ENCODE peak calls at places on chromosomes 13 and 19, in six cellular contexts. E is tibial nerve, X is lower lobe of right lung, T is IMR-90, N is GM23338, K is brain microvascular endothelial cell. G is an unnamed sample.

GRCh38 chr13:37816276-37816675 is 53.3 kb downstream of the TRPC4 start:
- DNase-seq in E (no peak), X (no peak), T (no peak), N (no peak), K (peak; percentile 16), G (no peak)

GRCh38 chr13:66237411-66238062 is 992.6 kb downstream of the PCDH9 start:
- DNase-seq in E (no peak), X (no peak), T (no peak), N (peak; percentile 17), K (no peak), G (no peak)

GRCh38 chr19:34231439-34231838 is 22.9 kb upstream of the GARRE1 start:
- DNase-seq in E (no peak), X (no peak), T (no peak), N (peak; percentile 45), K (no peak), G (no peak)

GRCh38 chr19:15404780-15405211 is 14.0 kb downstream of the AKAP8L start:
- DNase-seq in E (no peak), X (no peak), T (no peak), N (no peak), K (no peak), G (no peak)

GRCh38 chr19:54426291-54426918 is 11.1 kb downstream of the TTYH1 start:
- DNase-seq in E (no peak), X (no peak), T (no peak), N (no peak), K (no peak), G (peak; percentile 39)

GRCh38 chr19:40150170-40150569 is 41.1 kb upstream of the MAP3K10 start:
- DNase-seq in E (no peak), X (no peak), T (peak; percentile 15), N (no peak), K (no peak), G (no peak)

GRCh38 chr13:41960700-41961697 is at the start of gene VWA8:
- DNase-seq in E (peak; percentile 48), X (peak; percentile 90), T (peak; percentile 78), N (peak; percentile 94), K (peak; percentile 75), G (peak; percentile 95)

GRCh38 chr13:30404207-30404606 is 18.1 kb upstream of the UBE2L5 start:
- DNase-seq in E (no peak), X (no peak), T (no peak), N (no peak), K (no peak), G (no peak)

GRCh38 chr19:29508181-29508580 is 17.6 kb upstream of the VSTM2B start:
- DNase-seq in E (no peak), X (no peak), T (no peak), N (no peak), K (no peak), G (no peak)

GRCh38 chr19:50975766-50976165 is 6.4 kb upstream of the KLK6 start:
- DNase-seq in E (no peak), X (no peak), T (no peak), N (peak; percentile 74), K (no peak), G (no peak)

GRCh38 chr19:50962245-50962644 is 7.1 kb downstream of the KLK6 start:
- DNase-seq in E (no peak), X (no peak), T (no peak), N (no peak), K (no peak), G (no peak)

GRCh38 chr13:99269627-99270252 is 11.6 kb upstream of the GPR18 start:
- DNase-seq in E (no peak), X (no peak), T (peak; percentile 78), N (peak; percentile 41), K (peak; percentile 47), G (peak; percentile 81)

GRCh38 chr13:43237616-43238015 is 214.2 kb downstream of the DNAJC15 start:
- DNase-seq in E (no peak), X (no peak), T (no peak), N (no peak), K (no peak), G (no peak)

GRCh38 chr13:24159362-24159761 is 1.2 kb upstream of the SPATA13 start:
- DNase-seq in E (no peak), X (no peak), T (no peak), N (no peak), K (no peak), G (no peak)

GRCh38 chr13:73326215-73326558 is 267.4 kb downstream of the KLF5 start:
- DNase-seq in E (no peak), X (no peak), T (no peak), N (no peak), K (no peak), G (no peak)

GRCh38 chr19:3233831-3234230 is 9.4 kb downstream of the CELF5 start:
- DNase-seq in E (no peak), X (no peak), T (no peak), N (peak; percentile 56), K (no peak), G (no peak)
- H3K27me3 ChIP-seq in E (no peaks in the 10 kb centered on the region), X (peaks cover 12% of the 10 kb centered on the region), T (peaks cover 25% of the 10 kb centered on the region), N (no peaks in the 10 kb centered on the region), K (peaks cover 5% of the 10 kb centered on the region), G (no peaks in the 10 kb centered on the region)

DNA sequence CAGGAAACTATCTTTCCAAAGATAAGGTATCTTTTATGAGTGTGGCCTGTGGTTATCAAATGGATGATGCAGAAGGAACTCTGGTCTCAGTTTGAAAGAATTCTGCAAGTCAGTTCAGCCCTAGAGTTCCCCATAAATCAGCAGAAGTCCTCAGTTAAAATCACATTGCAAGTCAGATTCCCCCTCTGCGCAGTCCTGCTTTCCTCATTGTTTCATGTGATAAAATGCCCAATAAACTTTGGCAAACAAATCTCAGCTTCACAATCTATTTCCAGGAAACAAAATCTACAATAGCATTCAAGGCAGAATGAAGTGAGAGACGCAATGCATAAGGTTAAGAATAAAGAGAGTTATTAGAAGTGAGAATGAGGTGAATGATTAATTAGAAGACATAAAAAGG is 216.3 kb upstream of the KLHL1 start:
- DNase-seq in E (no peak), X (no peak), T (no peak), N (no peak), K (no peak), G (no peak)
- H3K27me3 ChIP-seq in E (no peaks in the 10 kb centered on the region), X (no peaks in the 10 kb centered on the region), T (no peaks in the 10 kb centered on the region), N (no peaks in the 10 kb centered on the region), K (no peaks in the 10 kb centered on the region), G (no peaks in the 10 kb centered on the region)

DNA sequence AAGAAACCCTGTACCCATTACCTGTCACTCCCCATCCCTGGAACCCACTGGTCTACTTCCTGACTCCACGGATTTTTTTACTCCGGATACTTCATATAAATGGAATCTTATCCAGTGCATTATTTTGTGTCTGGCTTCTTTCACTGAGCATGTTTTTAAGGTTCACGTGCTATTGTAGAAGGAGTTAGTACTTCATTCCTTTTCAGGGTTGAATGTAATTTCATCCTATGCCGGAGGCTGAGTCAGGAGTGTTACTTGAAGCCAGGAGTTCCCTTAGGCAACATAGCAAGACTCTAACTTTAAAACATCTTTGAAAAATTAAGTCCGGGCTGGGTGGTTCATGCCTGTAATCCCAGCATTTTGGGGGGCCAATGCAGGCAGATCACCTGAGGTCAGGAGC is 17.9 kb upstream of the ELAVL1 start:
- DNase-seq in E (no peak), X (no peak), T (no peak), N (no peak), K (no peak), G (no peak)
- H3K27me3 ChIP-seq in E (no peaks in the 10 kb centered on the region), X (no peaks in the 10 kb centered on the region), T (no peaks in the 10 kb centered on the region), N (no peaks in the 10 kb centered on the region), K (no peaks in the 10 kb centered on the region), G (no peaks in the 10 kb centered on the region)

GRCh38 chr19:46357846-46358583 is 11.1 kb downstream of the PPP5C start:
- DNase-seq in E (no peak), X (no peak), T (peak; percentile 36), N (no peak), K (no peak), G (no peak)

GRCh38 chr19:46355234-46355990 is 8.5 kb downstream of the PPP5C start:
- DNase-seq in E (no peak), X (no peak), T (no peak), N (no peak), K (no peak), G (no peak)

GRCh38 chr19:46353730-46354528 is 7.0 kb downstream of the PPP5C start:
- DNase-seq in E (no peak), X (no peak), T (no peak), N (no peak), K (no peak), G (no peak)

GRCh38 chr19:46355991-46356669 is 9.2 kb downstream of the PPP5C start:
- DNase-seq in E (no peak), X (no peak), T (no peak), N (no peak), K (no peak), G (no peak)

GRCh38 chr19:46356670-46357055 is 9.8 kb downstream of the PPP5C start:
- DNase-seq in E (no peak), X (no peak), T (no peak), N (no peak), K (no peak), G (no peak)
- H3K27me3 ChIP-seq in E (no peaks in the 10 kb centered on the region), X (no peaks in the 10 kb centered on the region), T (no peaks in the 10 kb centered on the region), N (no peaks in the 10 kb centered on the region), K (no peaks in the 10 kb centered on the region), G (no peaks in the 10 kb centered on the region)

GRCh38 chr13:110881811-110882210 is 33.1 kb downstream of the ANKRD10 start:
- DNase-seq in E (no peak), X (no peak), T (no peak), N (no peak), K (no peak), G (no peak)

GRCh38 chr13:110879482-110879881 is 35.4 kb downstream of the ANKRD10 start:
- DNase-seq in E (no peak), X (no peak), T (no peak), N (no peak), K (no peak), G (no peak)

GRCh38 chr13:110882972-110883371 is 31.9 kb downstream of the ANKRD10 start:
- DNase-seq in E (no peak), X (no peak), T (peak; percentile 77), N (no peak), K (no peak), G (no peak)

GRCh38 chr13:110882228-110882627 is 32.6 kb downstream of the ANKRD10 start:
- DNase-seq in E (no peak), X (no peak), T (no peak), N (no peak), K (no peak), G (no peak)

DNA sequence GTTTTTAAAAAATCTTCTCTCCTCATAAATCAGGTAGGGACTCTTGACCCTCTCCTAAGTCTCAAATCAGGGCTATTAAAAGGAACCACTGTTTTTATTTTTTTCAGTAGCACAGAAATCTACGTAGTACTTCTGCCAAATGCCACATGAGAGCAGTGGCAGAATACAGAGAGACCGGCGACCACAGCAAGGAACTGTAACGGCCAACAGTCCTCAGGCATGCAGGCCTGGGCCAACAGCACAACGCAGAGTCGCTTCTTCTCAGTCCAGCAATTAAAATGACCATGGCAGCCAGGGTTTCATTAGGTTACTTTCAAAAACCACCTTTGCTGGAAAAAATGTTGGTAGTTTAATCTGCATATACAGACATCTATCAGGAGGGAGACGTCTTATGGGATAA is 34.2 kb downstream of the ANKRD10 start:
- DNase-seq in E (no peak), X (no peak), T (no peak), N (no peak), K (no peak), G (no peak)
- H3K27me3 ChIP-seq in E (no peaks in the 10 kb centered on the region), X (no peaks in the 10 kb centered on the region), T (no peaks in the 10 kb centered on the region), N (no peaks in the 10 kb centered on the region), K (no peaks in the 10 kb centered on the region), G (no peaks in the 10 kb centered on the region)

GRCh38 chr19:13017306-13018036 is 22.2 kb downstream of the NFIX start:
- DNase-seq in E (no peak), X (no peak), T (no peak), N (peak; percentile 66), K (no peak), G (no peak)
- H3K27me3 ChIP-seq in E (no peaks in the 10 kb centered on the region), X (peaks cover 18% of the 10 kb centered on the region), T (no peaks in the 10 kb centered on the region), N (peaks cover 98% of the 10 kb centered on the region), K (peaks cover 1% of the 10 kb centered on the region), G (no peaks in the 10 kb centered on the region)

GRCh38 chr13:101007245-101007644 is 332.6 kb upstream of the TMTC4 start:
- DNase-seq in E (no peak), X (no peak), T (no peak), N (peak; percentile 24), K (no peak), G (no peak)
- H3K27me3 ChIP-seq in E (no peaks in the 10 kb centered on the region), X (no peaks in the 10 kb centered on the region), T (no peaks in the 10 kb centered on the region), N (no peaks in the 10 kb centered on the region), K (no peaks in the 10 kb centered on the region), G (no peaks in the 10 kb centered on the region)

G was measured in Karpas-422.